ENCODE peak calls at places on chromosomes 12 and 14, in six cellular contexts. One of them, this sample, is unnamed.

GRCh38 chr14:83297361-83297760 is 1763.7 kb upstream of the SEL1L start:
- ATAC-seq in upper lobe of left lung: no peak
- ATAC-seq in HepG2: no peak
- ATAC-seq in A549: no peak
- ATAC-seq in GM12878: no peak
- ATAC-seq in K562: no peak
- ATAC-seq in this sample: no peak

GRCh38 chr12:8960185-8960584 is 10.7 kb upstream of the M6PR start:
- ATAC-seq in upper lobe of left lung: no peak
- ATAC-seq in GM12878: no peak
- ATAC-seq in HepG2: no peak
- ATAC-seq in K562: no peak
- ATAC-seq in A549: no peak
- ATAC-seq in this sample: no peak

GRCh38 chr12:26406391-26406790 is 211.0 kb downstream of the SSPN start:
- ATAC-seq in A549: no peak
- ATAC-seq in HepG2: no peak
- ATAC-seq in K562: no peak
- ATAC-seq in GM12878: no peak
- ATAC-seq in upper lobe of left lung: no peak
- ATAC-seq in this sample: no peak

GRCh38 chr14:52227559-52228222 is 39.8 kb upstream of the PTGDR start:
- ATAC-seq in upper lobe of left lung: no peak
- ATAC-seq in A549: no peak
- ATAC-seq in K562: no peak
- ATAC-seq in GM12878: no peak
- ATAC-seq in HepG2: no peak
- ATAC-seq in this sample: no peak

GRCh38 chr12:124286414-124286813 is 8.5 kb upstream of the RFLNA start:
- ATAC-seq in upper lobe of left lung: no peak
- ATAC-seq in HepG2: no peak
- ATAC-seq in K562: no peak
- ATAC-seq in GM12878: no peak
- ATAC-seq in A549: no peak
- ATAC-seq in this sample: no peak

GRCh38 chr12:51346581-51346980 is at the start of gene CELA1:
- ATAC-seq in GM12878: no peak
- ATAC-seq in K562: no peak
- ATAC-seq in upper lobe of left lung: no peak
- ATAC-seq in HepG2: no peak
- ATAC-seq in A549: no peak
- ATAC-seq in this sample: no peak

GRCh38 chr12:32285484-32285883 is 113.9 kb upstream of the FGD4 start:
- ATAC-seq in A549: no peak
- ATAC-seq in upper lobe of left lung: no peak
- ATAC-seq in K562: no peak
- ATAC-seq in GM12878: no peak
- ATAC-seq in HepG2: no peak
- ATAC-seq in this sample: no peak

GRCh38 chr12:71476513-71476912 is 36.9 kb downstream of the LGR5 start:
- ATAC-seq in HepG2: no peak
- ATAC-seq in upper lobe of left lung: no peak
- ATAC-seq in A549: no peak
- ATAC-seq in GM12878: no peak
- ATAC-seq in K562: no peak
- ATAC-seq in this sample: peak

GRCh38 chr14:32200368-32201195 is 1.3 kb upstream of the RNU6-7 start:
- ATAC-seq in upper lobe of left lung: no peak
- ATAC-seq in A549: no peak
- ATAC-seq in GM12878: peak
- ATAC-seq in K562: no peak
- ATAC-seq in HepG2: no peak
- ATAC-seq in this sample: no peak

GRCh38 chr12:5511644-5512584 is 80.0 kb downstream of the NTF3 start:
- ATAC-seq in GM12878: peak
- ATAC-seq in K562: peak
- ATAC-seq in upper lobe of left lung: no peak
- ATAC-seq in A549: peak
- ATAC-seq in HepG2: peak
- ATAC-seq in this sample: no peak

GRCh38 chr14:36663404-36664321 is 2.0 kb downstream of the PAX9 start:
- ATAC-seq in A549: no peak
- ATAC-seq in GM12878: no peak
- ATAC-seq in HepG2: peak
- ATAC-seq in upper lobe of left lung: peak
- ATAC-seq in K562: no peak
- ATAC-seq in this sample: no peak

GRCh38 chr14:64937176-64937820 is 5.2 kb downstream of the GPX2 start:
- ATAC-seq in K562: no peak
- ATAC-seq in upper lobe of left lung: no peak
- ATAC-seq in HepG2: no peak
- ATAC-seq in A549: peak
- ATAC-seq in GM12878: peak
- ATAC-seq in this sample: no peak

GRCh38 chr14:61380984-61381383 is 59.6 kb downstream of the PRKCH start:
- ATAC-seq in HepG2: peak
- ATAC-seq in K562: no peak
- ATAC-seq in upper lobe of left lung: no peak
- ATAC-seq in GM12878: no peak
- ATAC-seq in A549: no peak
- ATAC-seq in this sample: no peak

GRCh38 chr12:59834659-59835474 is 239.0 kb downstream of the SLC16A7 start:
- ATAC-seq in HepG2: no peak
- ATAC-seq in A549: peak
- ATAC-seq in upper lobe of left lung: peak
- ATAC-seq in K562: no peak
- ATAC-seq in GM12878: peak
- ATAC-seq in this sample: no peak

GRCh38 chr12:108761226-108761625 is 29.9 kb upstream of the CORO1C start:
- ATAC-seq in A549: no peak
- ATAC-seq in upper lobe of left lung: no peak
- ATAC-seq in GM12878: no peak
- ATAC-seq in K562: no peak
- ATAC-seq in HepG2: no peak
- ATAC-seq in this sample: no peak

GRCh38 chr12:104792570-104792969 is 165.5 kb downstream of the SLC41A2 start:
- ATAC-seq in HepG2: no peak
- ATAC-seq in upper lobe of left lung: peak
- ATAC-seq in A549: peak
- ATAC-seq in K562: peak
- ATAC-seq in GM12878: no peak
- ATAC-seq in this sample: peak

GRCh38 chr12:132222096-132222807 is 78.0 kb downstream of the NOC4L start:
- ATAC-seq in A549: peak
- ATAC-seq in K562: no peak
- ATAC-seq in GM12878: peak
- ATAC-seq in upper lobe of left lung: peak
- ATAC-seq in HepG2: peak
- ATAC-seq in this sample: no peak

GRCh38 chr12:112087851-112088250 is 20.7 kb downstream of the NAA25 start:
- ATAC-seq in K562: peak
- ATAC-seq in HepG2: no peak
- ATAC-seq in upper lobe of left lung: no peak
- ATAC-seq in GM12878: no peak
- ATAC-seq in A549: no peak
- ATAC-seq in this sample: no peak

GRCh38 chr14:61334197-61334701 is 12.9 kb downstream of the PRKCH start:
- ATAC-seq in K562: no peak
- ATAC-seq in GM12878: no peak
- ATAC-seq in HepG2: no peak
- ATAC-seq in upper lobe of left lung: no peak
- ATAC-seq in A549: no peak
- ATAC-seq in this sample: no peak

GRCh38 chr12:3834774-3835173 is 38.4 kb downstream of the PARP11 start:
- ATAC-seq in A549: no peak
- ATAC-seq in upper lobe of left lung: no peak
- ATAC-seq in HepG2: peak
- ATAC-seq in K562: no peak
- ATAC-seq in GM12878: no peak
- ATAC-seq in this sample: no peak

GRCh38 chr12:1661553-1662335 is 29.1 kb upstream of the ADIPOR2 start:
- ATAC-seq in GM12878: peak
- ATAC-seq in K562: peak
- ATAC-seq in HepG2: peak
- ATAC-seq in upper lobe of left lung: peak
- ATAC-seq in A549: peak
- ATAC-seq in this sample: peak

GRCh38 chr14:44099752-44100462 is 407.2 kb downstream of the FSCB start:
- ATAC-seq in HepG2: no peak
- ATAC-seq in K562: no peak
- ATAC-seq in GM12878: no peak
- ATAC-seq in A549: no peak
- ATAC-seq in upper lobe of left lung: no peak
- ATAC-seq in this sample: no peak

GRCh38 chr12:108198043-108198442 is 69.0 kb downstream of the WSCD2 start:
- ATAC-seq in GM12878: no peak
- ATAC-seq in K562: no peak
- ATAC-seq in upper lobe of left lung: no peak
- ATAC-seq in A549: no peak
- ATAC-seq in HepG2: no peak
- ATAC-seq in this sample: no peak

GRCh38 chr12:14879222-14879933 is 6.3 kb downstream of the MGP start:
- ATAC-seq in K562: no peak
- ATAC-seq in upper lobe of left lung: peak
- ATAC-seq in GM12878: no peak
- ATAC-seq in HepG2: no peak
- ATAC-seq in A549: no peak
- ATAC-seq in this sample: peak

GRCh38 chr12:22740656-22741350 is 115.8 kb downstream of the ETNK1 start:
- ATAC-seq in GM12878: peak
- ATAC-seq in HepG2: no peak
- ATAC-seq in A549: no peak
- ATAC-seq in K562: no peak
- ATAC-seq in upper lobe of left lung: no peak
- ATAC-seq in this sample: no peak

GRCh38 chr12:108854453-108855283 is 2.7 kb downstream of the SSH1 start:
- ATAC-seq in HepG2: no peak
- ATAC-seq in A549: peak
- ATAC-seq in K562: no peak
- ATAC-seq in GM12878: peak
- ATAC-seq in upper lobe of left lung: peak
- ATAC-seq in this sample: peak

GRCh38 chr14:50560929-50561280 is 960 bp downstream of the ATL1 start:
- ATAC-seq in upper lobe of left lung: peak
- ATAC-seq in K562: peak
- ATAC-seq in A549: peak
- ATAC-seq in HepG2: no peak
- ATAC-seq in GM12878: peak
- ATAC-seq in this sample: peak
- TF ChIP-seq EP300 in upper lobe of left lung: no peak
- TF ChIP-seq EP300 in K562: no peak
- TF ChIP-seq EP300 in A549: no peak
- TF ChIP-seq EP300 in HepG2: no peak
- TF ChIP-seq EP300 in GM12878: no peak
- TF ChIP-seq EP300 in this sample: no peak

GRCh38 chr14:69183735-69184134 is 7.6 kb upstream of the EXD2 start:
- ATAC-seq in GM12878: no peak
- ATAC-seq in A549: no peak
- ATAC-seq in upper lobe of left lung: peak
- ATAC-seq in HepG2: peak
- ATAC-seq in K562: no peak
- ATAC-seq in this sample: no peak

DNA sequence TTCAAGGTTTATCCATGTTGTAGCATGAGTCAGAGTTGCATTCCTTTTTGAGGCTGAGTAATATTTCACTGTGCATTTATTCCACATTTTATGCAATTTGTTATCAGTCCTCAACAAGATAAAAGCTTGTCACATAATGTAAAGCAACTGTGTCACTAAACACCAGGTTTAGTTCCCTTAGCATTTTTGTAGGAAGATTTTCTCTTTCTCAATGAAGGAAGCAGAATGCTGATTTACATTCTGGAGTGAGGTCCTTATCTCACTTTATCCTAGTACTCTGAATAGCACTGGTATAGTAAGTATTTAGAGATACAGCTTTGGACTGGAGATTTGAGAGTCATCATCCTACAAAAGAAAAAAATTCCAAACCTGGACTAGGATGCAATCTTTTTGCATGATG is 9.8 kb upstream of the EXD2 start:
- ATAC-seq in GM12878: no peak
- ATAC-seq in A549: no peak
- ATAC-seq in upper lobe of left lung: no peak
- ATAC-seq in HepG2: no peak
- ATAC-seq in K562: no peak
- ATAC-seq in this sample: no peak
- TF ChIP-seq EP300 in GM12878: no peak
- TF ChIP-seq EP300 in A549: no peak
- TF ChIP-seq EP300 in upper lobe of left lung: no peak
- TF ChIP-seq EP300 in HepG2: no peak
- TF ChIP-seq EP300 in K562: no peak
- TF ChIP-seq EP300 in this sample: no peak

GRCh38 chr14:75220097-75220496 is 43.7 kb upstream of the TMED10 start:
- ATAC-seq in upper lobe of left lung: no peak
- ATAC-seq in GM12878: no peak
- ATAC-seq in K562: no peak
- ATAC-seq in HepG2: no peak
- ATAC-seq in A549: no peak
- ATAC-seq in this sample: no peak

GRCh38 chr14:75223664-75224154 is 47.3 kb upstream of the TMED10 start:
- ATAC-seq in HepG2: no peak
- ATAC-seq in A549: no peak
- ATAC-seq in upper lobe of left lung: peak
- ATAC-seq in K562: peak
- ATAC-seq in GM12878: peak
- ATAC-seq in this sample: no peak

GRCh38 chr14:75224561-75224960 is 48.1 kb upstream of the TMED10 start:
- ATAC-seq in HepG2: no peak
- ATAC-seq in K562: no peak
- ATAC-seq in A549: no peak
- ATAC-seq in upper lobe of left lung: no peak
- ATAC-seq in GM12878: no peak
- ATAC-seq in this sample: no peak

GRCh38 chr14:75221797-75222196 is 45.4 kb upstream of the TMED10 start:
- ATAC-seq in GM12878: peak
- ATAC-seq in upper lobe of left lung: no peak
- ATAC-seq in HepG2: no peak
- ATAC-seq in K562: peak
- ATAC-seq in A549: no peak
- ATAC-seq in this sample: no peak

DNA sequence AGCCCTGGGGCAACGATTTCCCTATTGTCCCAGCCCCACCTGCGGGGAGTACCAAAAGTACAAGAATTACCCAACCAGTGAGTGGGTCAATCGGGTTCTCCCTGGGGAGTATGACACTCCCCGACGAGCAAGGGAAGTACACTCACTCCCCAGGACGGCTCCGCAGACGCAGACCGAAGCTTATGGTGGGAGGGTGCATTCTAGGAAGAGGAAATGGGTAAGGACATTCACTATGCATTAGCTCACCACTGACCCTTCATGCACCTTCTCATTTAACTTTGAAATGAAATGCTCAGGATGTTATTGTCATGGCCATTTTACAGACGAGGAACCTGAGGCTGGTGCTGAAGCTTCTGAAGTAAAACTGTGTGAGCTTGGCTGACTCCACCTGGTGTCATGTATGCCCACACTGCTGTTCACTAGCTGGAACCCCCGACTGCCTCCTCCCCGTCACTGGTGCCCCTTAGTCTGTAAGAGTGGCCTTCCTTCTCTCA is 45.8 kb upstream of the TMED10 start:
- ATAC-seq in A549: no peak
- ATAC-seq in GM12878: peak
- ATAC-seq in K562: peak
- ATAC-seq in HepG2: no peak
- ATAC-seq in upper lobe of left lung: peak
- ATAC-seq in this sample: peak
- TF ChIP-seq EP300 in A549: no peak
- TF ChIP-seq EP300 in GM12878: no peak
- TF ChIP-seq EP300 in K562: no peak
- TF ChIP-seq EP300 in HepG2: no peak
- TF ChIP-seq EP300 in upper lobe of left lung: no peak
- TF ChIP-seq EP300 in this sample: no peak

GRCh38 chr14:103607822-103608221 is 21.2 kb upstream of the KLC1 start:
- ATAC-seq in A549: peak
- ATAC-seq in GM12878: peak
- ATAC-seq in upper lobe of left lung: no peak
- ATAC-seq in HepG2: peak
- ATAC-seq in K562: no peak
- ATAC-seq in this sample: no peak
- TF ChIP-seq EP300 in A549: no peak
- TF ChIP-seq EP300 in GM12878: no peak
- TF ChIP-seq EP300 in upper lobe of left lung: no peak
- TF ChIP-seq EP300 in HepG2: no peak
- TF ChIP-seq EP300 in K562: no peak
- TF ChIP-seq EP300 in this sample: no peak